ENCODE peak calls at places on chromosomes 12 and 14, in ten cellular contexts. One of them, this sample, is unnamed.

GRCh38 chr12:107794451-107794850 is 19.9 kb downstream of the ASCL4 start:
- DNase-seq in amniotic stem cell: no peak
- DNase-seq in heart left ventricle: no peak
- DNase-seq in A172: no peak
- DNase-seq in mesothelial cell of epicardium: no peak
- DNase-seq in naive thymus-derived CD8-positive, alpha-beta T cell: no peak
- DNase-seq in stimulated activated CD8-positive, alpha-beta memory T cell treated with anti-CD3 and anti-CD28 coated beads, Interleukin-4, amount 100 ng/mL, for 4 hours: no peak
- DNase-seq in type B pancreatic cell: no peak
- DNase-seq in mucosa of gallbladder: no peak
- DNase-seq in hypothalamus: no peak
- DNase-seq in this sample: no peak

GRCh38 chr12:122356192-122356635 is 66.3 kb downstream of the CLIP1 start:
- DNase-seq in stimulated activated CD8-positive, alpha-beta memory T cell treated with anti-CD3 and anti-CD28 coated beads, Interleukin-4, amount 100 ng/mL, for 4 hours: peak; percentile 7
- DNase-seq in A172: peak; percentile 69
- DNase-seq in hypothalamus: no peak
- DNase-seq in mucosa of gallbladder: peak; percentile 36
- DNase-seq in type B pancreatic cell: no peak
- DNase-seq in naive thymus-derived CD8-positive, alpha-beta T cell: peak; percentile 50
- DNase-seq in mesothelial cell of epicardium: no peak
- DNase-seq in heart left ventricle: peak; percentile 26
- DNase-seq in amniotic stem cell: peak; percentile 42
- DNase-seq in this sample: peak; percentile 69

GRCh38 chr14:73238262-73238852 is 1.1 kb downstream of the PAPLN start:
- DNase-seq in mucosa of gallbladder: no peak
- DNase-seq in naive thymus-derived CD8-positive, alpha-beta T cell: no peak
- DNase-seq in A172: peak; percentile 81
- DNase-seq in stimulated activated CD8-positive, alpha-beta memory T cell treated with anti-CD3 and anti-CD28 coated beads, Interleukin-4, amount 100 ng/mL, for 4 hours: no peak
- DNase-seq in heart left ventricle: no peak
- DNase-seq in hypothalamus: no peak
- DNase-seq in mesothelial cell of epicardium: no peak
- DNase-seq in amniotic stem cell: peak; percentile 8
- DNase-seq in type B pancreatic cell: no peak
- DNase-seq in this sample: peak; percentile 85

GRCh38 chr12:16605666-16606116 is 271 bp downstream of the LMO3 start:
- DNase-seq in mucosa of gallbladder: no peak
- DNase-seq in mesothelial cell of epicardium: no peak
- DNase-seq in stimulated activated CD8-positive, alpha-beta memory T cell treated with anti-CD3 and anti-CD28 coated beads, Interleukin-4, amount 100 ng/mL, for 4 hours: no peak
- DNase-seq in type B pancreatic cell: no peak
- DNase-seq in hypothalamus: no peak
- DNase-seq in heart left ventricle: no peak
- DNase-seq in amniotic stem cell: no peak
- DNase-seq in naive thymus-derived CD8-positive, alpha-beta T cell: no peak
- DNase-seq in A172: no peak
- DNase-seq in this sample: peak; percentile 26

GRCh38 chr14:81818271-81818670 is 284.6 kb upstream of the SEL1L start:
- DNase-seq in hypothalamus: no peak
- DNase-seq in A172: no peak
- DNase-seq in stimulated activated CD8-positive, alpha-beta memory T cell treated with anti-CD3 and anti-CD28 coated beads, Interleukin-4, amount 100 ng/mL, for 4 hours: no peak
- DNase-seq in mesothelial cell of epicardium: no peak
- DNase-seq in type B pancreatic cell: no peak
- DNase-seq in naive thymus-derived CD8-positive, alpha-beta T cell: no peak
- DNase-seq in mucosa of gallbladder: no peak
- DNase-seq in amniotic stem cell: no peak
- DNase-seq in heart left ventricle: no peak
- DNase-seq in this sample: no peak

GRCh38 chr14:74843653-74844052 is 32.3 kb downstream of the PROX2 start:
- DNase-seq in heart left ventricle: no peak
- DNase-seq in mesothelial cell of epicardium: no peak
- DNase-seq in amniotic stem cell: no peak
- DNase-seq in A172: no peak
- DNase-seq in hypothalamus: no peak
- DNase-seq in type B pancreatic cell: no peak
- DNase-seq in stimulated activated CD8-positive, alpha-beta memory T cell treated with anti-CD3 and anti-CD28 coated beads, Interleukin-4, amount 100 ng/mL, for 4 hours: no peak
- DNase-seq in mucosa of gallbladder: peak; percentile 34
- DNase-seq in naive thymus-derived CD8-positive, alpha-beta T cell: no peak
- DNase-seq in this sample: no peak

GRCh38 chr12:113589437-113589836 is 117.8 kb upstream of the LHX5 start:
- DNase-seq in mesothelial cell of epicardium: no peak
- DNase-seq in A172: no peak
- DNase-seq in naive thymus-derived CD8-positive, alpha-beta T cell: no peak
- DNase-seq in stimulated activated CD8-positive, alpha-beta memory T cell treated with anti-CD3 and anti-CD28 coated beads, Interleukin-4, amount 100 ng/mL, for 4 hours: no peak
- DNase-seq in amniotic stem cell: no peak
- DNase-seq in mucosa of gallbladder: no peak
- DNase-seq in heart left ventricle: no peak
- DNase-seq in type B pancreatic cell: no peak
- DNase-seq in hypothalamus: no peak
- DNase-seq in this sample: no peak

GRCh38 chr12:89880695-89881350 is 172.2 kb upstream of the ATP2B1 start:
- DNase-seq in mesothelial cell of epicardium: no peak
- DNase-seq in amniotic stem cell: no peak
- DNase-seq in type B pancreatic cell: no peak
- DNase-seq in mucosa of gallbladder: no peak
- DNase-seq in A172: no peak
- DNase-seq in naive thymus-derived CD8-positive, alpha-beta T cell: peak; percentile 74
- DNase-seq in hypothalamus: no peak
- DNase-seq in heart left ventricle: no peak
- DNase-seq in stimulated activated CD8-positive, alpha-beta memory T cell treated with anti-CD3 and anti-CD28 coated beads, Interleukin-4, amount 100 ng/mL, for 4 hours: no peak
- DNase-seq in this sample: no peak

GRCh38 chr12:116922194-116922897 is 11.6 kb downstream of the FBXW8 start:
- DNase-seq in naive thymus-derived CD8-positive, alpha-beta T cell: peak; percentile 15
- DNase-seq in mucosa of gallbladder: no peak
- DNase-seq in hypothalamus: no peak
- DNase-seq in A172: no peak
- DNase-seq in amniotic stem cell: no peak
- DNase-seq in mesothelial cell of epicardium: no peak
- DNase-seq in stimulated activated CD8-positive, alpha-beta memory T cell treated with anti-CD3 and anti-CD28 coated beads, Interleukin-4, amount 100 ng/mL, for 4 hours: no peak
- DNase-seq in heart left ventricle: no peak
- DNase-seq in type B pancreatic cell: no peak
- DNase-seq in this sample: no peak

GRCh38 chr14:82806426-82806825 is 1272.8 kb upstream of the SEL1L start:
- DNase-seq in amniotic stem cell: no peak
- DNase-seq in hypothalamus: no peak
- DNase-seq in mesothelial cell of epicardium: no peak
- DNase-seq in naive thymus-derived CD8-positive, alpha-beta T cell: no peak
- DNase-seq in mucosa of gallbladder: no peak
- DNase-seq in stimulated activated CD8-positive, alpha-beta memory T cell treated with anti-CD3 and anti-CD28 coated beads, Interleukin-4, amount 100 ng/mL, for 4 hours: no peak
- DNase-seq in heart left ventricle: no peak
- DNase-seq in type B pancreatic cell: no peak
- DNase-seq in A172: no peak
- DNase-seq in this sample: no peak

GRCh38 chr12:44930972-44931600 is 55.0 kb upstream of the NELL2 start:
- DNase-seq in A172: peak; percentile 54
- DNase-seq in amniotic stem cell: peak; percentile 78
- DNase-seq in heart left ventricle: no peak
- DNase-seq in stimulated activated CD8-positive, alpha-beta memory T cell treated with anti-CD3 and anti-CD28 coated beads, Interleukin-4, amount 100 ng/mL, for 4 hours: no peak
- DNase-seq in hypothalamus: no peak
- DNase-seq in mucosa of gallbladder: no peak
- DNase-seq in type B pancreatic cell: no peak
- DNase-seq in naive thymus-derived CD8-positive, alpha-beta T cell: peak; percentile 76
- DNase-seq in mesothelial cell of epicardium: no peak
- DNase-seq in this sample: peak; percentile 63

GRCh38 chr14:23482814-23483128 is 13.3 kb downstream of the NGDN start:
- DNase-seq in mucosa of gallbladder: no peak
- DNase-seq in heart left ventricle: no peak
- DNase-seq in stimulated activated CD8-positive, alpha-beta memory T cell treated with anti-CD3 and anti-CD28 coated beads, Interleukin-4, amount 100 ng/mL, for 4 hours: no peak
- DNase-seq in type B pancreatic cell: no peak
- DNase-seq in hypothalamus: no peak
- DNase-seq in naive thymus-derived CD8-positive, alpha-beta T cell: no peak
- DNase-seq in A172: no peak
- DNase-seq in amniotic stem cell: no peak
- DNase-seq in mesothelial cell of epicardium: no peak
- DNase-seq in this sample: no peak

GRCh38 chr12:20601668-20602280 is 93.4 kb upstream of the SLCO1C1 start:
- DNase-seq in hypothalamus: no peak
- DNase-seq in naive thymus-derived CD8-positive, alpha-beta T cell: no peak
- DNase-seq in A172: peak; percentile 18
- DNase-seq in amniotic stem cell: no peak
- DNase-seq in stimulated activated CD8-positive, alpha-beta memory T cell treated with anti-CD3 and anti-CD28 coated beads, Interleukin-4, amount 100 ng/mL, for 4 hours: no peak
- DNase-seq in type B pancreatic cell: no peak
- DNase-seq in mucosa of gallbladder: no peak
- DNase-seq in mesothelial cell of epicardium: no peak
- DNase-seq in heart left ventricle: no peak
- DNase-seq in this sample: peak; percentile 30

GRCh38 chr14:93732524-93732923 is 55.8 kb downstream of the PRIMA1 start:
- DNase-seq in A172: no peak
- DNase-seq in heart left ventricle: no peak
- DNase-seq in naive thymus-derived CD8-positive, alpha-beta T cell: no peak
- DNase-seq in mucosa of gallbladder: no peak
- DNase-seq in hypothalamus: no peak
- DNase-seq in type B pancreatic cell: no peak
- DNase-seq in stimulated activated CD8-positive, alpha-beta memory T cell treated with anti-CD3 and anti-CD28 coated beads, Interleukin-4, amount 100 ng/mL, for 4 hours: no peak
- DNase-seq in mesothelial cell of epicardium: no peak
- DNase-seq in amniotic stem cell: no peak
- DNase-seq in this sample: no peak

GRCh38 chr12:119613319-119613936 is 19.9 kb downstream of the TMEM233 start:
- DNase-seq in mesothelial cell of epicardium: no peak
- DNase-seq in heart left ventricle: no peak
- DNase-seq in mucosa of gallbladder: peak; percentile 40
- DNase-seq in stimulated activated CD8-positive, alpha-beta memory T cell treated with anti-CD3 and anti-CD28 coated beads, Interleukin-4, amount 100 ng/mL, for 4 hours: no peak
- DNase-seq in hypothalamus: no peak
- DNase-seq in amniotic stem cell: no peak
- DNase-seq in naive thymus-derived CD8-positive, alpha-beta T cell: no peak
- DNase-seq in type B pancreatic cell: no peak
- DNase-seq in A172: peak; percentile 79
- DNase-seq in this sample: peak; percentile 9

GRCh38 chr12:50505945-50506344 is 1.2 kb downstream of the DIP2B start:
- DNase-seq in mesothelial cell of epicardium: no peak
- DNase-seq in mucosa of gallbladder: peak; percentile 31
- DNase-seq in A172: no peak
- DNase-seq in amniotic stem cell: no peak
- DNase-seq in hypothalamus: peak; percentile 67
- DNase-seq in heart left ventricle: peak; percentile 16
- DNase-seq in naive thymus-derived CD8-positive, alpha-beta T cell: no peak
- DNase-seq in stimulated activated CD8-positive, alpha-beta memory T cell treated with anti-CD3 and anti-CD28 coated beads, Interleukin-4, amount 100 ng/mL, for 4 hours: no peak
- DNase-seq in type B pancreatic cell: no peak
- DNase-seq in this sample: peak; percentile 18

GRCh38 chr12:129762436-129762835 is 141.4 kb downstream of the TMEM132D start:
- DNase-seq in stimulated activated CD8-positive, alpha-beta memory T cell treated with anti-CD3 and anti-CD28 coated beads, Interleukin-4, amount 100 ng/mL, for 4 hours: no peak
- DNase-seq in mucosa of gallbladder: no peak
- DNase-seq in type B pancreatic cell: no peak
- DNase-seq in A172: no peak
- DNase-seq in naive thymus-derived CD8-positive, alpha-beta T cell: no peak
- DNase-seq in mesothelial cell of epicardium: no peak
- DNase-seq in amniotic stem cell: no peak
- DNase-seq in hypothalamus: no peak
- DNase-seq in heart left ventricle: no peak
- DNase-seq in this sample: no peak

GRCh38 chr14:100536721-100537700 is 50.2 kb downstream of the BEGAIN start:
- DNase-seq in naive thymus-derived CD8-positive, alpha-beta T cell: no peak
- DNase-seq in amniotic stem cell: no peak
- DNase-seq in A172: no peak
- DNase-seq in type B pancreatic cell: peak; percentile 60
- DNase-seq in hypothalamus: no peak
- DNase-seq in stimulated activated CD8-positive, alpha-beta memory T cell treated with anti-CD3 and anti-CD28 coated beads, Interleukin-4, amount 100 ng/mL, for 4 hours: no peak
- DNase-seq in mucosa of gallbladder: no peak
- DNase-seq in mesothelial cell of epicardium: peak; percentile 8
- DNase-seq in heart left ventricle: peak; percentile 2
- DNase-seq in this sample: no peak

GRCh38 chr14:105837349-105838063 is 311.1 kb downstream of the TMEM121 start:
- DNase-seq in mucosa of gallbladder: peak; percentile 8
- DNase-seq in mesothelial cell of epicardium: no peak
- DNase-seq in stimulated activated CD8-positive, alpha-beta memory T cell treated with anti-CD3 and anti-CD28 coated beads, Interleukin-4, amount 100 ng/mL, for 4 hours: no peak
- DNase-seq in hypothalamus: no peak
- DNase-seq in heart left ventricle: no peak
- DNase-seq in amniotic stem cell: no peak
- DNase-seq in naive thymus-derived CD8-positive, alpha-beta T cell: no peak
- DNase-seq in type B pancreatic cell: no peak
- DNase-seq in A172: no peak
- DNase-seq in this sample: no peak

GRCh38 chr12:96434107-96434506 is 33.9 kb upstream of the CDK17 start:
- DNase-seq in stimulated activated CD8-positive, alpha-beta memory T cell treated with anti-CD3 and anti-CD28 coated beads, Interleukin-4, amount 100 ng/mL, for 4 hours: peak; percentile 54
- DNase-seq in hypothalamus: no peak
- DNase-seq in naive thymus-derived CD8-positive, alpha-beta T cell: peak; percentile 91
- DNase-seq in mesothelial cell of epicardium: no peak
- DNase-seq in heart left ventricle: no peak
- DNase-seq in amniotic stem cell: peak; percentile 43
- DNase-seq in A172: peak; percentile 87
- DNase-seq in mucosa of gallbladder: peak; percentile 31
- DNase-seq in type B pancreatic cell: no peak
- DNase-seq in this sample: no peak

GRCh38 chr14:91830777-91831176 is 36.6 kb downstream of the TC2N start:
- DNase-seq in amniotic stem cell: no peak
- DNase-seq in heart left ventricle: no peak
- DNase-seq in mesothelial cell of epicardium: no peak
- DNase-seq in type B pancreatic cell: no peak
- DNase-seq in A172: no peak
- DNase-seq in mucosa of gallbladder: peak; percentile 60
- DNase-seq in naive thymus-derived CD8-positive, alpha-beta T cell: no peak
- DNase-seq in stimulated activated CD8-positive, alpha-beta memory T cell treated with anti-CD3 and anti-CD28 coated beads, Interleukin-4, amount 100 ng/mL, for 4 hours: no peak
- DNase-seq in hypothalamus: no peak
- DNase-seq in this sample: no peak

GRCh38 chr14:106417224-106418049 is 891.1 kb downstream of the TMEM121 start:
- DNase-seq in mucosa of gallbladder: no peak
- DNase-seq in stimulated activated CD8-positive, alpha-beta memory T cell treated with anti-CD3 and anti-CD28 coated beads, Interleukin-4, amount 100 ng/mL, for 4 hours: peak; percentile 45
- DNase-seq in amniotic stem cell: no peak
- DNase-seq in A172: peak; percentile 7
- DNase-seq in heart left ventricle: no peak
- DNase-seq in type B pancreatic cell: no peak
- DNase-seq in mesothelial cell of epicardium: no peak
- DNase-seq in naive thymus-derived CD8-positive, alpha-beta T cell: peak; percentile 61
- DNase-seq in hypothalamus: no peak
- DNase-seq in this sample: peak; percentile 19

This sample was measured in MCF 10A.